ENCODE peak calls at places on chromosome 12, in ten cellular contexts. One of them, this sample, is unnamed.

GRCh38 chr12:6084261-6084968 is 40.1 kb downstream of the VWF start:
- DNase-seq in heart right ventricle: no peak
- DNase-seq in amygdala: peak
- DNase-seq in fibroblast of pulmonary artery: peak
- DNase-seq in A549: peak
- DNase-seq in head of caudate nucleus: peak
- DNase-seq in brain microvascular endothelial cell: peak
- DNase-seq in RPMI7951: no peak
- DNase-seq in tibial nerve: no peak
- DNase-seq in HFF-Myc: peak
- DNase-seq in this sample: no peak

GRCh38 chr12:116402163-116402939 is 124.9 kb upstream of the MED13L start:
- DNase-seq in heart right ventricle: no peak
- DNase-seq in amygdala: no peak
- DNase-seq in fibroblast of pulmonary artery: no peak
- DNase-seq in A549: no peak
- DNase-seq in head of caudate nucleus: no peak
- DNase-seq in brain microvascular endothelial cell: no peak
- DNase-seq in RPMI7951: no peak
- DNase-seq in tibial nerve: no peak
- DNase-seq in HFF-Myc: no peak
- DNase-seq in this sample: no peak

GRCh38 chr12:108622425-108622824 is 11.3 kb downstream of the SELPLG start:
- DNase-seq in heart right ventricle: no peak
- DNase-seq in amygdala: no peak
- DNase-seq in fibroblast of pulmonary artery: peak
- DNase-seq in A549: no peak
- DNase-seq in head of caudate nucleus: no peak
- DNase-seq in brain microvascular endothelial cell: peak
- DNase-seq in RPMI7951: peak
- DNase-seq in tibial nerve: no peak
- DNase-seq in HFF-Myc: no peak
- DNase-seq in this sample: no peak

GRCh38 chr12:52232233-52232915 is 669 bp upstream of the KRT7 start:
- DNase-seq in heart right ventricle: no peak
- DNase-seq in amygdala: no peak
- DNase-seq in fibroblast of pulmonary artery: no peak
- DNase-seq in A549: no peak
- DNase-seq in head of caudate nucleus: no peak
- DNase-seq in brain microvascular endothelial cell: no peak
- DNase-seq in RPMI7951: no peak
- DNase-seq in tibial nerve: no peak
- DNase-seq in HFF-Myc: no peak
- DNase-seq in this sample: no peak

GRCh38 chr12:123064356-123064755 is 83.9 kb downstream of the ARL6IP4 start:
- DNase-seq in heart right ventricle: peak
- DNase-seq in amygdala: peak
- DNase-seq in fibroblast of pulmonary artery: no peak
- DNase-seq in A549: no peak
- DNase-seq in head of caudate nucleus: peak
- DNase-seq in brain microvascular endothelial cell: no peak
- DNase-seq in RPMI7951: no peak
- DNase-seq in tibial nerve: no peak
- DNase-seq in HFF-Myc: no peak
- DNase-seq in this sample: peak

GRCh38 chr12:51269174-51270066 is 795 bp downstream of the SMAGP start:
- DNase-seq in heart right ventricle: peak
- DNase-seq in amygdala: no peak
- DNase-seq in fibroblast of pulmonary artery: peak
- DNase-seq in A549: peak
- DNase-seq in head of caudate nucleus: peak
- DNase-seq in brain microvascular endothelial cell: no peak
- DNase-seq in RPMI7951: peak
- DNase-seq in tibial nerve: no peak
- DNase-seq in HFF-Myc: no peak
- DNase-seq in this sample: no peak

GRCh38 chr12:41932470-41932991 is 212.1 kb downstream of the GXYLT1 start:
- DNase-seq in heart right ventricle: peak
- DNase-seq in amygdala: peak
- DNase-seq in fibroblast of pulmonary artery: peak
- DNase-seq in A549: no peak
- DNase-seq in head of caudate nucleus: peak
- DNase-seq in brain microvascular endothelial cell: no peak
- DNase-seq in RPMI7951: peak
- DNase-seq in tibial nerve: peak
- DNase-seq in HFF-Myc: no peak
- DNase-seq in this sample: peak

GRCh38 chr12:15520083-15520482 is 197.8 kb downstream of the PTPRO start:
- DNase-seq in heart right ventricle: no peak
- DNase-seq in amygdala: no peak
- DNase-seq in fibroblast of pulmonary artery: no peak
- DNase-seq in A549: no peak
- DNase-seq in head of caudate nucleus: peak
- DNase-seq in brain microvascular endothelial cell: no peak
- DNase-seq in RPMI7951: no peak
- DNase-seq in tibial nerve: no peak
- DNase-seq in HFF-Myc: no peak
- DNase-seq in this sample: no peak

GRCh38 chr12:120361506-120362208 is 7.3 kb downstream of the MSI1 start:
- DNase-seq in heart right ventricle: peak
- DNase-seq in amygdala: peak
- DNase-seq in fibroblast of pulmonary artery: peak
- DNase-seq in A549: no peak
- DNase-seq in head of caudate nucleus: peak
- DNase-seq in brain microvascular endothelial cell: peak
- DNase-seq in RPMI7951: peak
- DNase-seq in tibial nerve: peak
- DNase-seq in HFF-Myc: peak
- DNase-seq in this sample: no peak

GRCh38 chr12:57641699-57642442 is 8.9 kb upstream of the B4GALNT1 start:
- DNase-seq in heart right ventricle: no peak
- DNase-seq in amygdala: no peak
- DNase-seq in fibroblast of pulmonary artery: no peak
- DNase-seq in A549: no peak
- DNase-seq in head of caudate nucleus: no peak
- DNase-seq in brain microvascular endothelial cell: no peak
- DNase-seq in RPMI7951: no peak
- DNase-seq in tibial nerve: no peak
- DNase-seq in HFF-Myc: no peak
- DNase-seq in this sample: no peak

GRCh38 chr12:78871566-78871965 is 7.0 kb downstream of the SYT1 start:
- DNase-seq in heart right ventricle: no peak
- DNase-seq in amygdala: no peak
- DNase-seq in fibroblast of pulmonary artery: peak
- DNase-seq in A549: no peak
- DNase-seq in head of caudate nucleus: no peak
- DNase-seq in brain microvascular endothelial cell: no peak
- DNase-seq in RPMI7951: no peak
- DNase-seq in tibial nerve: no peak
- DNase-seq in HFF-Myc: no peak
- DNase-seq in this sample: peak

GRCh38 chr12:55974308-55974724 is 438 bp downstream of the RAB5B start:
- DNase-seq in heart right ventricle: no peak
- DNase-seq in amygdala: no peak
- DNase-seq in fibroblast of pulmonary artery: peak
- DNase-seq in A549: peak
- DNase-seq in head of caudate nucleus: peak
- DNase-seq in brain microvascular endothelial cell: peak
- DNase-seq in RPMI7951: peak
- DNase-seq in tibial nerve: no peak
- DNase-seq in HFF-Myc: no peak
- DNase-seq in this sample: no peak

This sample was measured in substantia nigra.